ENCODE peak calls at places on chromosomes 13 and 19, in ten cellular contexts. One of them, this sample, is unnamed.

GRCh38 chr19:15081911-15082310 is at the start of gene OR1I1:
- DNase-seq in transverse colon: no peak
- DNase-seq in left ventricle myocardium inferior: no peak
- DNase-seq in uterus: no peak
- DNase-seq in psoas muscle: no peak
- DNase-seq in CD8-positive, alpha-beta T cell: no peak
- DNase-seq in CD4-positive, alpha-beta memory T cell: no peak
- DNase-seq in esophagus muscularis mucosa: no peak
- DNase-seq in adrenal gland: no peak
- DNase-seq in testis: no peak
- DNase-seq in this sample: no peak

GRCh38 chr13:113846639-113847318 is 17.1 kb downstream of the GAS6 start:
- DNase-seq in CD4-positive, alpha-beta memory T cell: peak
- DNase-seq in psoas muscle: peak
- DNase-seq in transverse colon: no peak
- DNase-seq in esophagus muscularis mucosa: no peak
- DNase-seq in left ventricle myocardium inferior: no peak
- DNase-seq in uterus: no peak
- DNase-seq in adrenal gland: no peak
- DNase-seq in CD8-positive, alpha-beta T cell: peak
- DNase-seq in testis: peak
- DNase-seq in this sample: peak

GRCh38 chr13:30319703-30320102 is 12.4 kb upstream of the KATNAL1 start:
- DNase-seq in CD4-positive, alpha-beta memory T cell: no peak
- DNase-seq in left ventricle myocardium inferior: no peak
- DNase-seq in CD8-positive, alpha-beta T cell: no peak
- DNase-seq in uterus: no peak
- DNase-seq in psoas muscle: no peak
- DNase-seq in adrenal gland: no peak
- DNase-seq in testis: no peak
- DNase-seq in esophagus muscularis mucosa: no peak
- DNase-seq in transverse colon: no peak
- DNase-seq in this sample: no peak

GRCh38 chr13:105465745-105466144 is 1069.7 kb downstream of the EFNB2 start:
- DNase-seq in esophagus muscularis mucosa: no peak
- DNase-seq in left ventricle myocardium inferior: no peak
- DNase-seq in adrenal gland: no peak
- DNase-seq in psoas muscle: no peak
- DNase-seq in CD4-positive, alpha-beta memory T cell: no peak
- DNase-seq in transverse colon: no peak
- DNase-seq in CD8-positive, alpha-beta T cell: no peak
- DNase-seq in testis: no peak
- DNase-seq in uterus: no peak
- DNase-seq in this sample: no peak

GRCh38 chr13:33328691-33329090 is 43.1 kb upstream of the STARD13 start:
- DNase-seq in psoas muscle: no peak
- DNase-seq in uterus: no peak
- DNase-seq in CD4-positive, alpha-beta memory T cell: no peak
- DNase-seq in testis: no peak
- DNase-seq in CD8-positive, alpha-beta T cell: no peak
- DNase-seq in esophagus muscularis mucosa: no peak
- DNase-seq in adrenal gland: no peak
- DNase-seq in transverse colon: no peak
- DNase-seq in left ventricle myocardium inferior: no peak
- DNase-seq in this sample: no peak

GRCh38 chr19:39497850-39498261 is 891 bp upstream of the DLL3 start:
- DNase-seq in uterus: no peak
- DNase-seq in testis: peak
- DNase-seq in esophagus muscularis mucosa: no peak
- DNase-seq in transverse colon: peak
- DNase-seq in psoas muscle: no peak
- DNase-seq in left ventricle myocardium inferior: no peak
- DNase-seq in CD8-positive, alpha-beta T cell: no peak
- DNase-seq in CD4-positive, alpha-beta memory T cell: no peak
- DNase-seq in adrenal gland: no peak
- DNase-seq in this sample: peak

GRCh38 chr19:17542042-17542441 is 13.4 kb upstream of the COLGALT1 start:
- DNase-seq in left ventricle myocardium inferior: no peak
- DNase-seq in CD4-positive, alpha-beta memory T cell: no peak
- DNase-seq in adrenal gland: no peak
- DNase-seq in CD8-positive, alpha-beta T cell: no peak
- DNase-seq in transverse colon: no peak
- DNase-seq in uterus: no peak
- DNase-seq in testis: no peak
- DNase-seq in psoas muscle: no peak
- DNase-seq in esophagus muscularis mucosa: no peak
- DNase-seq in this sample: no peak

GRCh38 chr19:55405638-55406037 is 1.9 kb downstream of the UBE2S start:
- DNase-seq in testis: no peak
- DNase-seq in left ventricle myocardium inferior: no peak
- DNase-seq in psoas muscle: no peak
- DNase-seq in esophagus muscularis mucosa: no peak
- DNase-seq in transverse colon: no peak
- DNase-seq in CD8-positive, alpha-beta T cell: no peak
- DNase-seq in CD4-positive, alpha-beta memory T cell: no peak
- DNase-seq in uterus: no peak
- DNase-seq in adrenal gland: no peak
- DNase-seq in this sample: no peak

GRCh38 chr13:23160241-23161175 is 20.3 kb upstream of the SGCG start:
- DNase-seq in testis: no peak
- DNase-seq in transverse colon: no peak
- DNase-seq in psoas muscle: no peak
- DNase-seq in CD4-positive, alpha-beta memory T cell: no peak
- DNase-seq in esophagus muscularis mucosa: no peak
- DNase-seq in uterus: no peak
- DNase-seq in left ventricle myocardium inferior: no peak
- DNase-seq in adrenal gland: no peak
- DNase-seq in CD8-positive, alpha-beta T cell: no peak
- DNase-seq in this sample: no peak
- H3K4me3 ChIP-seq in testis: peak
- H3K4me3 ChIP-seq in transverse colon: peak
- H3K4me3 ChIP-seq in psoas muscle: peak
- H3K4me3 ChIP-seq in CD4-positive, alpha-beta memory T cell: no peak
- H3K4me3 ChIP-seq in esophagus muscularis mucosa: peak
- H3K4me3 ChIP-seq in uterus: peak
- H3K4me3 ChIP-seq in left ventricle myocardium inferior: peak
- H3K4me3 ChIP-seq in adrenal gland: no peak
- H3K4me3 ChIP-seq in CD8-positive, alpha-beta T cell: no peak
- H3K4me3 ChIP-seq in this sample: no peak

DNA sequence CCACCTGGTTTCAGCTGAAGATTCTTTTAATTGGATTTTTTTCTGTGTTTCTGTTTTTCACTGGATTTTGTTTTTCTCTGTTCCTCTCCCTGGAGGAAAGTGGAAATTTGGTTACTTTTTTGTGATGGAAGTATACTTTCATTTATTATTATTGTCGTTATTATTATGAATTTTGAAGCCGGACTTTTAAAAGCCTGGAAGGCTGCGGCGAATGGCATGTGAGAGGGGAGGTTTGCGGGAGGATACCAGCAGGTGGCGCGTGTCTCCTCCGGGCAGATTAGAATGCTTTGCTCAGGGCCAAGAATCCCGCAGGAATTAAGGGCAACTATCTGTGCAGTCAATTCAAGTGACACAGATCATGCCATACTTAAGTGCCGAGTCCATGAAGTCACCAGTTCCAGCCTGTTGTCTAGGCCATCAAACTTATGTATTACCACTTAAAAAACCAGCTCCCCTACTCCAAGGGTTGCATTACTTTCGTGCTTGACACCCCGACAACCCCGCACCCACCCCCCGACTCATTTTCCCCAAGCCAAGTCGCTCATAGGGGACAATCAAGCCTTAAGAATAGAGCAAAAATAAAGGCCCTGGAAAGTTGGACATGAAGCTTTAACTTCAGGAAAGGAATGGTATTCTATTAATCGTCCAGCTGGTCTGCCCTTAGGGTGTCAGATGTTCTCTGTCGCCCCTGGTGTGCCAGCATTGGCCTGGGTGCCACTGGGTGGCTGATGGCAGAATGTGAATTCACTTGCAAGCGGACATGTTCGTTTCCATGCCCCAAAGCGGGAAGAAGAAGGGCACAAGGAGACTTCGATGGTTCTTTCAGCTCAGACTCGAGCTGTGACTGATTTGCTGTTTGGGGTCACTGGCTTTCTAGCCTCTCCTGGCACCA is 1.3 kb upstream of the LRCH1 start:
- DNase-seq in transverse colon: peak
- DNase-seq in psoas muscle: peak
- DNase-seq in uterus: peak
- DNase-seq in esophagus muscularis mucosa: no peak
- DNase-seq in left ventricle myocardium inferior: peak
- DNase-seq in testis: peak
- DNase-seq in adrenal gland: peak
- DNase-seq in CD4-positive, alpha-beta memory T cell: peak
- DNase-seq in CD8-positive, alpha-beta T cell: peak
- DNase-seq in this sample: peak
- H3K27ac ChIP-seq in transverse colon: no peak
- H3K27ac ChIP-seq in psoas muscle: no peak
- H3K27ac ChIP-seq in uterus: peak
- H3K27ac ChIP-seq in esophagus muscularis mucosa: peak
- H3K27ac ChIP-seq in left ventricle myocardium inferior: peak
- H3K27ac ChIP-seq in testis: no peak
- H3K27ac ChIP-seq in adrenal gland: no peak
- H3K27ac ChIP-seq in CD4-positive, alpha-beta memory T cell: no peak
- H3K27ac ChIP-seq in CD8-positive, alpha-beta T cell: no peak
- H3K27ac ChIP-seq in this sample: peak

GRCh38 chr19:41548954-41549688 is 26.8 kb upstream of the CEACAM21 start:
- DNase-seq in CD8-positive, alpha-beta T cell: peak
- DNase-seq in CD4-positive, alpha-beta memory T cell: peak
- DNase-seq in transverse colon: peak
- DNase-seq in testis: no peak
- DNase-seq in esophagus muscularis mucosa: no peak
- DNase-seq in adrenal gland: no peak
- DNase-seq in left ventricle myocardium inferior: no peak
- DNase-seq in psoas muscle: no peak
- DNase-seq in uterus: no peak
- DNase-seq in this sample: no peak

GRCh38 chr19:41551212-41551610 is 24.8 kb upstream of the CEACAM21 start:
- DNase-seq in psoas muscle: no peak
- DNase-seq in CD8-positive, alpha-beta T cell: no peak
- DNase-seq in testis: no peak
- DNase-seq in adrenal gland: no peak
- DNase-seq in left ventricle myocardium inferior: no peak
- DNase-seq in transverse colon: no peak
- DNase-seq in uterus: no peak
- DNase-seq in CD4-positive, alpha-beta memory T cell: no peak
- DNase-seq in esophagus muscularis mucosa: no peak
- DNase-seq in this sample: no peak

GRCh38 chr19:41553804-41554203 is 22.2 kb upstream of the CEACAM21 start:
- DNase-seq in testis: no peak
- DNase-seq in esophagus muscularis mucosa: no peak
- DNase-seq in transverse colon: no peak
- DNase-seq in psoas muscle: no peak
- DNase-seq in left ventricle myocardium inferior: no peak
- DNase-seq in CD8-positive, alpha-beta T cell: no peak
- DNase-seq in uterus: no peak
- DNase-seq in CD4-positive, alpha-beta memory T cell: no peak
- DNase-seq in adrenal gland: no peak
- DNase-seq in this sample: no peak

GRCh38 chr19:41552558-41552957 is 23.4 kb upstream of the CEACAM21 start:
- DNase-seq in testis: no peak
- DNase-seq in CD8-positive, alpha-beta T cell: no peak
- DNase-seq in esophagus muscularis mucosa: no peak
- DNase-seq in psoas muscle: no peak
- DNase-seq in left ventricle myocardium inferior: no peak
- DNase-seq in uterus: no peak
- DNase-seq in CD4-positive, alpha-beta memory T cell: no peak
- DNase-seq in adrenal gland: no peak
- DNase-seq in transverse colon: peak
- DNase-seq in this sample: no peak

DNA sequence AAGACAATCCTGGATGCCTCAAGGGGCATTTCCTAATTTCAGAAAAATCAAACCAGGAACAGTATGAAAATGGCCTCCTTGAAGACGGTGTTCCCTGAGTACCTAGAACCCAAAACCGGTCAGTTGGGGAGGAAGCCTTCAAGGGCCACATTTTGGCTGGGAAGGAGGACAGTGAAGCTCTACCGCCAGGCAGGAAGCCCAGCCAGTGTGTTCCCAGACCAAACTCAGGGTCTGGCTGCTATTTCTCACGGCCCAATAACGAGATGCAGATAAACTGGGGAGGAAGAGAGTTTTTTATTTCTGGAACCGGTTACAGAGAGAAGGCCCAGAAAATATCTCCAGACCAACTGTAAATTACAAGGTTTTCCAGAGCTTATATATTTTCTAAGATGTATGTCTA is 24.3 kb upstream of the CEACAM21 start:
- DNase-seq in esophagus muscularis mucosa: no peak
- DNase-seq in adrenal gland: no peak
- DNase-seq in testis: no peak
- DNase-seq in uterus: no peak
- DNase-seq in CD8-positive, alpha-beta T cell: no peak
- DNase-seq in left ventricle myocardium inferior: no peak
- DNase-seq in transverse colon: no peak
- DNase-seq in psoas muscle: no peak
- DNase-seq in CD4-positive, alpha-beta memory T cell: no peak
- DNase-seq in this sample: no peak
- H3K4me3 ChIP-seq in esophagus muscularis mucosa: peak
- H3K4me3 ChIP-seq in adrenal gland: no peak
- H3K4me3 ChIP-seq in testis: no peak
- H3K4me3 ChIP-seq in uterus: no peak
- H3K4me3 ChIP-seq in CD8-positive, alpha-beta T cell: peak
- H3K4me3 ChIP-seq in left ventricle myocardium inferior: peak
- H3K4me3 ChIP-seq in transverse colon: no peak
- H3K4me3 ChIP-seq in psoas muscle: no peak
- H3K4me3 ChIP-seq in CD4-positive, alpha-beta memory T cell: peak
- H3K4me3 ChIP-seq in this sample: no peak

GRCh38 chr19:38267780-38268430 is 3.5 kb downstream of the SPINT2 start:
- DNase-seq in esophagus muscularis mucosa: no peak
- DNase-seq in testis: no peak
- DNase-seq in CD4-positive, alpha-beta memory T cell: no peak
- DNase-seq in left ventricle myocardium inferior: no peak
- DNase-seq in adrenal gland: no peak
- DNase-seq in uterus: no peak
- DNase-seq in transverse colon: peak
- DNase-seq in CD8-positive, alpha-beta T cell: no peak
- DNase-seq in psoas muscle: no peak
- DNase-seq in this sample: peak

GRCh38 chr19:38273499-38273898 is 9.1 kb downstream of the SPINT2 start:
- DNase-seq in uterus: no peak
- DNase-seq in CD8-positive, alpha-beta T cell: no peak
- DNase-seq in transverse colon: peak
- DNase-seq in left ventricle myocardium inferior: no peak
- DNase-seq in psoas muscle: no peak
- DNase-seq in adrenal gland: no peak
- DNase-seq in esophagus muscularis mucosa: no peak
- DNase-seq in testis: no peak
- DNase-seq in CD4-positive, alpha-beta memory T cell: no peak
- DNase-seq in this sample: no peak

GRCh38 chr19:38266981-38267597 is 2.7 kb downstream of the SPINT2 start:
- DNase-seq in testis: no peak
- DNase-seq in psoas muscle: no peak
- DNase-seq in CD8-positive, alpha-beta T cell: no peak
- DNase-seq in transverse colon: peak
- DNase-seq in uterus: no peak
- DNase-seq in left ventricle myocardium inferior: no peak
- DNase-seq in adrenal gland: no peak
- DNase-seq in esophagus muscularis mucosa: no peak
- DNase-seq in CD4-positive, alpha-beta memory T cell: no peak
- DNase-seq in this sample: no peak

GRCh38 chr19:38268539-38268938 is 4.2 kb downstream of the SPINT2 start:
- DNase-seq in CD4-positive, alpha-beta memory T cell: no peak
- DNase-seq in testis: no peak
- DNase-seq in CD8-positive, alpha-beta T cell: no peak
- DNase-seq in esophagus muscularis mucosa: no peak
- DNase-seq in left ventricle myocardium inferior: no peak
- DNase-seq in uterus: no peak
- DNase-seq in adrenal gland: no peak
- DNase-seq in transverse colon: no peak
- DNase-seq in psoas muscle: no peak
- DNase-seq in this sample: no peak

DNA sequence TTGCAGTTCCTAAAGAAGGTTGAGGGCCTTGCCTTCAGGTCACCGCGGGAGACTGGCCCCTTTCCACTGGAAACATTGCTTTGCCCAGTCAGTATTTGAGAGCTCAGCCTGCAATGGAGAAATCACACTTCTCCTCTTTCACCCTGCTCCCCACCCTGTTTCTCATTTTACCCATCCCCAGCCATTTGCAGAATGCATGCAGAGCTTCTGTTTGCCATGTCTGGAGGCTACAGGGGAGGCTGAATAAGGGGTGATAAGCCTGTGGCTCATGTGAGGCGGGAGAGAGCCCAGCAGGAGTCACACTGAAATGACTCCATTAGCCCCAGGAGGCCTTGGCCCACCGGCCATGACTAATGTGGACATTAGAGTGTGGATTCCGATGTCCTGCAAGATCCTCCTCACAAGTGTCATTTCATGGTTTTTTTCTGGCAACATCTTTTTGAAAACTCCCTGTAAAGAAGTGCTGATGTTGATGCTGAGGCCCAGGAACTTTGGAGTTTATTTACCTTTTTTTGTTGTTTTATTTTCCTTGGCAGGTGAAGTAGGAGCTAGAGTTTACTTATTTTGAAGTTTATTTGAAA is 6.3 kb downstream of the SPINT2 start:
- DNase-seq in uterus: no peak
- DNase-seq in testis: no peak
- DNase-seq in transverse colon: no peak
- DNase-seq in CD8-positive, alpha-beta T cell: no peak
- DNase-seq in adrenal gland: no peak
- DNase-seq in psoas muscle: no peak
- DNase-seq in esophagus muscularis mucosa: no peak
- DNase-seq in left ventricle myocardium inferior: no peak
- DNase-seq in CD4-positive, alpha-beta memory T cell: no peak
- DNase-seq in this sample: no peak
- H3K27ac ChIP-seq in uterus: no peak
- H3K27ac ChIP-seq in testis: no peak
- H3K27ac ChIP-seq in transverse colon: peak
- H3K27ac ChIP-seq in CD8-positive, alpha-beta T cell: no peak
- H3K27ac ChIP-seq in adrenal gland: no peak
- H3K27ac ChIP-seq in psoas muscle: no peak
- H3K27ac ChIP-seq in esophagus muscularis mucosa: no peak
- H3K27ac ChIP-seq in left ventricle myocardium inferior: no peak
- H3K27ac ChIP-seq in CD4-positive, alpha-beta memory T cell: no peak
- H3K27ac ChIP-seq in this sample: peak